ENCODE peak calls at places on chromosomes 12 and 14, in six cellular contexts. K, B, G, Y, J and R are unnamed samples.

GRCh38 chr14:99116741-99117295 is 155.2 kb downstream of the BCL11B start:
- DNase-seq in K (no peak), B (no peak), G (no peak), Y (no peak), J (no peak), R (no peak)

GRCh38 chr12:115451785-115452736 is 768.1 kb upstream of the TBX3 start:
- DNase-seq in K (peak; percentile 42), B (peak; percentile 63), G (no peak), Y (peak; percentile 10), J (peak; percentile 91), R (no peak)

GRCh38 chr12:21221072-21221471 is 90.1 kb downstream of the SLCO1B1 start:
- DNase-seq in K (no peak), B (no peak), G (no peak), Y (no peak), J (no peak), R (no peak)

GRCh38 chr12:128637616-128638606 is 185.8 kb downstream of the SLC15A4 start:
- DNase-seq in K (no peak), B (no peak), G (no peak), Y (no peak), J (no peak), R (no peak)

GRCh38 chr12:94806617-94807016 is 156.3 kb upstream of the TMCC3 start:
- DNase-seq in K (no peak), B (no peak), G (peak; percentile 13), Y (no peak), J (no peak), R (no peak)

GRCh38 chr12:125185740-125186470 is 120.7 kb downstream of the AACS start:
- DNase-seq in K (peak; percentile 70), B (peak; percentile 78), G (peak; percentile 33), Y (peak; percentile 44), J (peak; percentile 92), R (no peak)

GRCh38 chr12:110760204-110760609 is 17.5 kb upstream of the PPP1CC start:
- DNase-seq in K (no peak), B (no peak), G (no peak), Y (no peak), J (no peak), R (no peak)

GRCh38 chr12:105228494-105228893 is 7.5 kb downstream of the APPL2 start:
- DNase-seq in K (no peak), B (no peak), G (peak; percentile 31), Y (peak; percentile 80), J (no peak), R (no peak)

GRCh38 chr12:25784669-25785068 is 173.8 kb upstream of the RASSF8 start:
- DNase-seq in K (no peak), B (no peak), G (peak; percentile 44), Y (no peak), J (no peak), R (no peak)

GRCh38 chr12:47828967-47829482 is 9.3 kb upstream of the HDAC7 start:
- DNase-seq in K (peak; percentile 77), B (peak; percentile 82), G (peak; percentile 88), Y (peak; percentile 59), J (peak; percentile 76), R (no peak)

GRCh38 chr14:45426685-45427282 is 173.8 kb upstream of the MIS18BP1 start:
- DNase-seq in K (no peak), B (no peak), G (peak; percentile 50), Y (peak; percentile 34), J (no peak), R (no peak)

GRCh38 chr14:98859301-98859700 is 412.7 kb downstream of the BCL11B start:
- DNase-seq in K (no peak), B (no peak), G (no peak), Y (no peak), J (no peak), R (no peak)

GRCh38 chr12:128942960-128943477 is 89.7 kb downstream of the GLT1D1 start:
- DNase-seq in K (no peak), B (no peak), G (no peak), Y (no peak), J (no peak), R (no peak)

GRCh38 chr12:112126916-112127315 is 1.6 kb downstream of the TRAFD1 start:
- DNase-seq in K (no peak), B (no peak), G (no peak), Y (peak; percentile 59), J (no peak), R (no peak)

GRCh38 chr12:112133418-112133817 is 8.1 kb downstream of the TRAFD1 start:
- DNase-seq in K (no peak), B (no peak), G (no peak), Y (no peak), J (no peak), R (no peak)

GRCh38 chr12:112134731-112135130 is 9.4 kb downstream of the TRAFD1 start:
- DNase-seq in K (no peak), B (no peak), G (no peak), Y (no peak), J (no peak), R (no peak)

GRCh38 chr12:112130461-112130998 is 5.2 kb downstream of the TRAFD1 start:
- DNase-seq in K (no peak), B (no peak), G (no peak), Y (peak; percentile 36), J (no peak), R (no peak)

GRCh38 chr12:112131686-112132085 is 6.3 kb downstream of the TRAFD1 start:
- DNase-seq in K (no peak), B (no peak), G (no peak), Y (no peak), J (no peak), R (no peak)
- H3K4me3 ChIP-seq in K (no peak overlapping the region), B (no peak overlapping the region), G (no peak overlapping the region), Y (no peak overlapping the region), J (no peak overlapping the region), R (no peak overlapping the region)

GRCh38 chr12:122866379-122866778 is 29.5 kb downstream of the VPS37B start:
- DNase-seq in K (peak; percentile 73), B (peak; percentile 71), G (no peak), Y (no peak), J (no peak), R (no peak)

GRCh38 chr12:122865268-122866231 is 30.3 kb downstream of the HIP1R start:
- DNase-seq in K (peak; percentile 77), B (peak; percentile 83), G (no peak), Y (no peak), J (peak; percentile 53), R (no peak)

GRCh38 chr12:122868471-122869177 is 27.3 kb downstream of the VPS37B start:
- DNase-seq in K (no peak), B (peak; percentile 26), G (no peak), Y (no peak), J (no peak), R (no peak)

GRCh38 chr12:122867701-122868461 is 28.0 kb downstream of the VPS37B start:
- DNase-seq in K (peak; percentile 95), B (peak; percentile 95), G (peak; percentile 84), Y (no peak), J (peak; percentile 76), R (no peak)

DNA sequence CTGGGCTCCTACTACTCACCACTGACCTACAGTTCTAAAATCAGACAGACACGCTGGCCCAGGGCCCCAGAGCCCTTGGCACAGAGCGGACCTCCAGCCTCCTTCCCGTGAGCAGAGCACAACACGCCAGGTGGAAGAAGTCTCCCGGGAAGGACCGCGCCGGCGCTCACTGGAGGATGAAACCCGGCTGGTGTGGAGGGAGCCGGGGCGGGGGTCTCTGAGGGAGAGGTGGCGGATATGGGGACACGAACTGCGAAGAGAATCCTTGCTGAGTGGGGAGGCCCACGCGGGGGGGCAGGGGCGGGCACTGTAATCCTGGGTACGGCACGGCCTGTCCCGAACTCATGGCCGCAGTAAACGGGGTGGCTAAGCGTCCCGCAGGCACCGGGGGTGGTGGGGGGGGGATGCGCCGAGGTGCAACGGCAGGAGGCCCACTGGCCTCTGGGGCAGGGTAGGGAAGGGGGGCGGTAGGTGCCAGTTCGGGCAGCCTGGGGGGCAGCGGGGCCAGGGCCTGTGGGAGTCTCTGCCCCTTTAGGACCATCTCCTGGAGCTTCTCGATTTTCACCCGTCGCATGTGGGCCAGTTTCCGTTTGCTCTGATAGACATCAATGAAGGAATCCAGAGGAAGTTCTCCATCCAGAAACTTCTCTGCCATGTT is 28.8 kb downstream of the VPS37B start:
- DNase-seq in K (no peak), B (peak; percentile 37), G (no peak), Y (no peak), J (no peak), R (no peak)
- H3K36me3 ChIP-seq in K (no peaks in the 10 kb centered on the region), B (peaks cover 67% of the 10 kb centered on the region), G (peaks cover 36% of the 10 kb centered on the region), Y (peaks cover 55% of the 10 kb centered on the region), J (peaks cover 27% of the 10 kb centered on the region), R (peaks cover 4% of the 10 kb centered on the region)

DNA sequence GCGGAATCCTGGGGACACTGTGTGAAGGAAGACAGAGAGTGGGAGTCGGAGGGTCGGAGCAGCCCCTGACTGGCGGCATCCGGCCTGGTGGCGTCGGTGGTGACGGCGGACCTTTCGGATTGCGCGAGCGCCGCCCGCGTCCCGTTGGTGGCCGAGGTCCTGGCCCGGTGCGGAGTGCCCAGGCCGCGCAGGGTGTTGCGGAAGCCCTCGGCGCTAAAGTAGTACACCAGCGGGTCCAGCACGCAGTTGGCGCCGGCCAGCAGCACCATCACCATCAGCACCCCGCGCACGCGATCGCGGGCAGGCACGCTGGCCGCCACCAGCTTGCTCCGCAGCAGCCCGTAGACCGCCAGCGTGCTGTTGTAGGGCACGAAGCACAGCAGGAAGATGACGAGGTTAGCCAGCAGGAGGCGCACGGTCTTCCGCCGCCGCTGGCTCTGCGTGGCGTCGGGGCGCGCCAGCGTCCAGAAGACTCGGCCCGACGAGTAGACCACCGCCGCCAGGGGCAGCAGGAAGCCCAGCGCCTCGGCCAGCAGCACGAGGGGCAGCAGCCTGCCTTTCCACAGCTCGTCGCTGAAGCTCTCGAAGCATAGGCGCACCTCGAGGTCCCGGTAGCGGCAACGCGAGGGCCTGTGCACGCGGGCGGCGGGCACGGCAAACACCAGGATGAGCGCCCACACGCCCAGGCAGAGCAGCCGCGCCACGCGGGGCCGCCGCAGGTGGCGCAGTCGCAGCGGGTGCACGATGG is 13.1 kb upstream of the CHD4 start:
- DNase-seq in K (peak; percentile 34), B (no peak), G (no peak), Y (no peak), J (no peak), R (no peak)
- TF ChIP-seq CTCF in K (peak; percentile 31), B (peak; percentile 6), G (peak; percentile 81), Y (peak; percentile 41), J (no peak), R (peak; percentile 69)

GRCh38 chr14:77886010-77886409 is 86.1 kb downstream of the ADCK1 start:
- DNase-seq in K (no peak), B (no peak), G (no peak), Y (no peak), J (no peak), R (no peak)

GRCh38 chr14:77890873-77891272 is 91.0 kb downstream of the ADCK1 start:
- DNase-seq in K (no peak), B (no peak), G (no peak), Y (no peak), J (no peak), R (no peak)

GRCh38 chr14:77892381-77892871 is 92.5 kb downstream of the ADCK1 start:
- DNase-seq in K (peak; percentile 24), B (peak; percentile 31), G (peak; percentile 80), Y (peak; percentile 51), J (no peak), R (no peak)

GRCh38 chr14:77892890-77893484 is 93.1 kb downstream of the ADCK1 start:
- DNase-seq in K (no peak), B (no peak), G (no peak), Y (no peak), J (no peak), R (no peak)

DNA sequence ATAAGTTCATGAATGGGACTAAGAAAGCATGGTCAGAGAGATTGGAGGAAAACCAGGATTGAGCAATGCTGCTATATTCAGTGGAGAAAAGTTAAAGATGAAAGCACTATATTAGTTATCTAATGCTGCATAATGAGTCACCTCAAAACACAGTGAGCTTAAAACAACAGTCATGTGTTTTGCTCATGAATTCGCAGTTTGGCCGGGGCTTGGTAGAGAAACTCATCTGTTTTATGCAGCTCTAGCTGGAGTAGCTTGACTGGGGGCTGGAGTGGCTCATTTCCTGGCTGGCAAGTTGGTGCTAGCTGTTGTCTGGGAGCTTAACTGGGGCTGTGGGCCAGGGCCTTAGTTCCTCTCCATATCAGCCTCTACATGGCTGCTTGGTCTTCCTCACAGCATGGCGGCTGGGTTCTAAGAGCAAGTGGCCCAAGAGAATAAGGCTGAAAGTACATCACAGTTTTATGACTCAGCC is 90.1 kb downstream of the ADCK1 start:
- DNase-seq in K (no peak), B (no peak), G (peak; percentile 94), Y (peak; percentile 80), J (no peak), R (peak; percentile 9)
- H3K4me3 ChIP-seq in K (no peak overlapping the region), B (no peak overlapping the region), G (no peak overlapping the region), Y (no peak overlapping the region), J (no peak overlapping the region), R (no peak overlapping the region)